ENCODE peak calls at places on chromosomes 7 and 10, in ten cellular contexts. I is cardiac septum; K is effector memory CD8-positive, alpha-beta T cell; M is activated effector memory CD4-positive, alpha-beta T cell treated with Interleukin-2 at 50 U/mL for 16 hours; A is activated naive CD8-positive, alpha-beta T cell treated with anti-CD3 and anti-CD28 coated beads for 36 hours; F is hepatocyte; T is lower lobe of right lung; O is ELR; X is skeletal muscle cell; D is keratinocyte. C is an unnamed sample.

GRCh38 chr7:45033261-45033930 is 33.4 kb downstream of the CCM2 start:
- DNase-seq in I (no peak), K (no peak), M (no peak), A (peak), F (no peak), T (no peak), O (peak), X (no peak), D (no peak), C (no peak)

GRCh38 chr10:78196964-78197363 is 163.3 kb downstream of the RPS24 start:
- DNase-seq in I (no peak), K (no peak), M (no peak), A (no peak), F (peak), T (no peak), O (peak), X (peak), D (no peak), C (no peak)

GRCh38 chr7:44107116-44107960 is 3.2 kb downstream of the AEBP1 start:
- DNase-seq in I (peak), K (no peak), M (no peak), A (no peak), F (no peak), T (no peak), O (no peak), X (no peak), D (no peak), C (no peak)

GRCh38 chr7:96236198-96237039 is 85.5 kb downstream of the SLC25A13 start:
- DNase-seq in I (no peak), K (no peak), M (no peak), A (peak), F (peak), T (no peak), O (peak), X (peak), D (no peak), C (peak)

GRCh38 chr7:44189993-44190872 is 994 bp upstream of the GCK start:
- DNase-seq in I (no peak), K (no peak), M (no peak), A (no peak), F (no peak), T (no peak), O (no peak), X (no peak), D (no peak), C (no peak)

GRCh38 chr7:108592633-108593277 is 23.1 kb downstream of the DNAJB9 start:
- DNase-seq in I (no peak), K (no peak), M (no peak), A (no peak), F (peak), T (no peak), O (peak), X (no peak), D (no peak), C (peak)

GRCh38 chr7:143429770-143430698 is 13.2 kb upstream of the TAS2R60 start:
- DNase-seq in I (no peak), K (no peak), M (no peak), A (no peak), F (no peak), T (no peak), O (peak), X (no peak), D (peak), C (no peak)

GRCh38 chr7:20442951-20443350 is 112.3 kb downstream of the ITGB8 start:
- DNase-seq in I (no peak), K (no peak), M (no peak), A (no peak), F (no peak), T (no peak), O (no peak), X (no peak), D (no peak), C (no peak)

GRCh38 chr7:159205833-159206232 is 61.2 kb upstream of the VIPR2 start:
- DNase-seq in I (no peak), K (no peak), M (no peak), A (no peak), F (no peak), T (no peak), O (no peak), X (no peak), D (no peak), C (no peak)

GRCh38 chr7:37352974-37353948 is 95.4 kb downstream of the ELMO1 start:
- DNase-seq in I (no peak), K (peak), M (peak), A (peak), F (no peak), T (no peak), O (no peak), X (no peak), D (no peak), C (no peak)

GRCh38 chr7:27889800-27890199 is 149.8 kb downstream of the TAX1BP1 start:
- DNase-seq in I (no peak), K (no peak), M (no peak), A (no peak), F (no peak), T (no peak), O (no peak), X (no peak), D (no peak), C (no peak)

GRCh38 chr10:69389827-69390490 is 26.8 kb downstream of the TACR2 start:
- DNase-seq in I (no peak), K (no peak), M (no peak), A (no peak), F (no peak), T (no peak), O (peak), X (peak), D (no peak), C (peak)

GRCh38 chr10:5013385-5013784 is 9.7 kb upstream of the AKR1C2 start:
- DNase-seq in I (no peak), K (no peak), M (no peak), A (no peak), F (no peak), T (no peak), O (no peak), X (no peak), D (no peak), C (no peak)

GRCh38 chr7:114087674-114088539 is 169.1 kb upstream of the PPP1R3A start:
- DNase-seq in I (no peak), K (no peak), M (no peak), A (no peak), F (peak), T (no peak), O (no peak), X (no peak), D (no peak), C (no peak)

GRCh38 chr7:149719912-149720335 is 53.5 kb downstream of the ZNF467 start:
- DNase-seq in I (no peak), K (no peak), M (no peak), A (no peak), F (no peak), T (no peak), O (peak), X (no peak), D (no peak), C (no peak)

GRCh38 chr10:71264345-71265200 is 52.2 kb downstream of the UNC5B start:
- DNase-seq in I (no peak), K (no peak), M (no peak), A (no peak), F (no peak), T (no peak), O (no peak), X (no peak), D (no peak), C (no peak)